ENCODE peak calls at places on chromosomes 11 and 22, in nine cellular contexts. O is activated T-helper 17 cell treated with anti-CD3 and anti-CD28 coated beads, Interleukin-2, amount 50 U/mL, for 72 hours; R is naive thymus-derived CD8-positive, alpha-beta T cell; X is activated naive CD4-positive, alpha-beta T cell treated with anti-CD3 and anti-CD28 coated beads, Interleukin-2, amount 50 U/mL, for 72 hours; L is stimulated activated naive B cell treated with anti-CD40 and anti-IgM and Interleukin-4, amounts not matched to agents 10 μg/mL and 1 μg/mL and 100 μg/mL, for 72 hours; G is SK-N-SH treated with all-trans-retinoic acid at 6 μM for 48 hours; D is lower lobe of right lung; J is right cardiac atrium; A is left lung. T is an unnamed sample.

GRCh38 chr22:46686221-46686872 is 51.7 kb downstream of the CERK start:
- ATAC-seq in J (peak; percentile 60), R (no peak), D (no peak), X (no peak), A (peak; percentile 28), L (no peak), G (no peak), O (no peak), T (no peak)

GRCh38 chr11:3834349-3835099 is 6.2 kb downstream of the RHOG start:
- ATAC-seq in G (no peak), A (peak; percentile 13), O (no peak), L (no peak), X (no peak), D (peak; percentile 53), J (peak; percentile 36), R (no peak), T (no peak)

GRCh38 chr11:126165366-126166156 is 45.9 kb downstream of the RPUSD4 start:
- ATAC-seq in G (no peak), D (no peak), O (no peak), R (no peak), J (peak; percentile 10), X (no peak), A (peak; percentile 29), L (no peak), T (no peak)

GRCh38 chr22:31229402-31230140 is 17.5 kb downstream of the LIMK2 start:
- ATAC-seq in X (peak; percentile 24), G (peak; percentile 76), D (peak; percentile 40), J (peak; percentile 72), L (no peak), A (peak; percentile 19), R (peak; percentile 68), O (peak; percentile 49), T (no peak)

GRCh38 chr11:12717851-12718291 is 43.6 kb downstream of the TEAD1 start:
- ATAC-seq in J (no peak), X (peak; percentile 99), R (peak; percentile 98), D (no peak), L (peak; percentile 69), G (no peak), O (peak; percentile 98), A (no peak), T (peak; percentile 69)

GRCh38 chr22:18077087-18077638 is 627 bp upstream of the PEX26 start:
- ATAC-seq in L (no peak), D (no peak), A (no peak), O (peak; percentile 67), R (peak; percentile 1), J (no peak), G (no peak), X (peak; percentile 49), T (no peak)

GRCh38 chr11:86955674-86956522 is 703 bp upstream of the FZD4 start:
- ATAC-seq in O (peak; percentile 63), D (peak; percentile 90), A (peak; percentile 88), R (peak; percentile 56), J (peak; percentile 89), X (peak; percentile 61), G (peak; percentile 84), L (peak; percentile 58), T (peak; percentile 72)

GRCh38 chr11:43268161-43268560 is 43.6 kb upstream of the API5 start:
- ATAC-seq in L (no peak), R (no peak), O (no peak), G (no peak), J (peak; percentile 83), D (no peak), A (no peak), X (no peak), T (no peak)